ENCODE peak calls at places on chromosomes 1 and 21, in six cellular contexts. One of them, this sample, is unnamed.

GRCh38 chr1:69139007-69139406 is 428.7 kb upstream of the LRRC7 start:
- DNase-seq in mesenchymal stem cell: no peak
- DNase-seq in H9: no peak
- DNase-seq in trophoblast cell: no peak
- DNase-seq in IMR-90: no peak
- DNase-seq in H1: no peak
- DNase-seq in this sample: no peak

GRCh38 chr1:95094923-95095322 is 22.2 kb upstream of the ALG14 start:
- DNase-seq in trophoblast cell: no peak
- DNase-seq in IMR-90: no peak
- DNase-seq in H1: no peak
- DNase-seq in H9: no peak
- DNase-seq in mesenchymal stem cell: no peak
- DNase-seq in this sample: no peak

GRCh38 chr1:189803364-189803763 is 674.3 kb downstream of the BRINP3 start:
- DNase-seq in mesenchymal stem cell: no peak
- DNase-seq in trophoblast cell: no peak
- DNase-seq in H1: no peak
- DNase-seq in IMR-90: no peak
- DNase-seq in H9: no peak
- DNase-seq in this sample: no peak

GRCh38 chr1:6009120-6010040 is 17.2 kb upstream of the NPHP4 start:
- DNase-seq in H1: no peak
- DNase-seq in trophoblast cell: no peak
- DNase-seq in mesenchymal stem cell: no peak
- DNase-seq in H9: no peak
- DNase-seq in IMR-90: no peak
- DNase-seq in this sample: no peak

GRCh38 chr1:87292684-87293493 is 35.8 kb upstream of the LMO4 start:
- DNase-seq in IMR-90: peak; percentile 65
- DNase-seq in H9: peak; percentile 50
- DNase-seq in mesenchymal stem cell: peak; percentile 62
- DNase-seq in H1: peak; percentile 7
- DNase-seq in trophoblast cell: peak; percentile 92
- DNase-seq in this sample: peak; percentile 82

GRCh38 chr1:52970149-52970548 is 43.1 kb downstream of the SCP2 start:
- DNase-seq in mesenchymal stem cell: peak; percentile 26
- DNase-seq in trophoblast cell: no peak
- DNase-seq in IMR-90: peak; percentile 20
- DNase-seq in H1: no peak
- DNase-seq in H9: peak; percentile 51
- DNase-seq in this sample: no peak

GRCh38 chr21:43916691-43917514 is 51.9 kb downstream of the AGPAT3 start:
- DNase-seq in H1: no peak
- DNase-seq in trophoblast cell: no peak
- DNase-seq in mesenchymal stem cell: no peak
- DNase-seq in IMR-90: peak; percentile 21
- DNase-seq in H9: no peak
- DNase-seq in this sample: no peak

GRCh38 chr1:5273280-5274003 is 619.0 kb downstream of the AJAP1 start:
- DNase-seq in H1: no peak
- DNase-seq in IMR-90: no peak
- DNase-seq in mesenchymal stem cell: no peak
- DNase-seq in trophoblast cell: no peak
- DNase-seq in H9: no peak
- DNase-seq in this sample: no peak

GRCh38 chr1:170168263-170168662 is 22.5 kb downstream of the NTMT2 start:
- DNase-seq in mesenchymal stem cell: peak; percentile 53
- DNase-seq in trophoblast cell: peak; percentile 18
- DNase-seq in IMR-90: peak; percentile 64
- DNase-seq in H9: no peak
- DNase-seq in H1: no peak
- DNase-seq in this sample: no peak

GRCh38 chr1:25037174-25038074 is 107.3 kb upstream of the RUNX3 start:
- DNase-seq in H1: no peak
- DNase-seq in H9: peak; percentile 69
- DNase-seq in mesenchymal stem cell: peak; percentile 49
- DNase-seq in trophoblast cell: peak; percentile 72
- DNase-seq in IMR-90: peak; percentile 13
- DNase-seq in this sample: no peak

GRCh38 chr1:38050397-38051141 is 4.0 kb upstream of the POU3F1 start:
- DNase-seq in H1: no peak
- DNase-seq in mesenchymal stem cell: no peak
- DNase-seq in IMR-90: peak; percentile 23
- DNase-seq in trophoblast cell: no peak
- DNase-seq in H9: no peak
- DNase-seq in this sample: no peak

GRCh38 chr1:66685670-66686069 is 66.6 kb upstream of the DYNLT5 start:
- DNase-seq in H9: no peak
- DNase-seq in trophoblast cell: peak; percentile 19
- DNase-seq in H1: no peak
- DNase-seq in mesenchymal stem cell: no peak
- DNase-seq in IMR-90: peak; percentile 38
- DNase-seq in this sample: no peak

GRCh38 chr1:160167580-160167979 is 16.2 kb downstream of the ATP1A4 start:
- DNase-seq in IMR-90: peak; percentile 11
- DNase-seq in H1: no peak
- DNase-seq in mesenchymal stem cell: no peak
- DNase-seq in H9: no peak
- DNase-seq in trophoblast cell: peak; percentile 9
- DNase-seq in this sample: no peak

GRCh38 chr1:89900791-89901708 is 80.2 kb downstream of the LRRC8D start:
- DNase-seq in mesenchymal stem cell: no peak
- DNase-seq in trophoblast cell: no peak
- DNase-seq in H1: no peak
- DNase-seq in IMR-90: no peak
- DNase-seq in H9: no peak
- DNase-seq in this sample: no peak

GRCh38 chr1:192161974-192162373 is 3.7 kb downstream of the RGS18 start:
- DNase-seq in trophoblast cell: no peak
- DNase-seq in mesenchymal stem cell: no peak
- DNase-seq in IMR-90: no peak
- DNase-seq in H1: no peak
- DNase-seq in H9: no peak
- DNase-seq in this sample: no peak

GRCh38 chr21:28644762-28645161 is 347.9 kb downstream of the LTN1 start:
- DNase-seq in IMR-90: no peak
- DNase-seq in H9: no peak
- DNase-seq in trophoblast cell: peak; percentile 97
- DNase-seq in H1: no peak
- DNase-seq in mesenchymal stem cell: no peak
- DNase-seq in this sample: no peak

GRCh38 chr1:223137402-223138100 is 5.5 kb downstream of the TLR5 start:
- DNase-seq in H1: no peak
- DNase-seq in H9: no peak
- DNase-seq in trophoblast cell: peak; percentile 67
- DNase-seq in IMR-90: peak; percentile 39
- DNase-seq in mesenchymal stem cell: peak; percentile 75
- DNase-seq in this sample: no peak

GRCh38 chr1:17999884-18000283 is 107.7 kb upstream of the IGSF21 start:
- DNase-seq in mesenchymal stem cell: no peak
- DNase-seq in IMR-90: no peak
- DNase-seq in H9: no peak
- DNase-seq in trophoblast cell: no peak
- DNase-seq in H1: no peak
- DNase-seq in this sample: no peak

GRCh38 chr1:11307837-11308236 is 34.8 kb downstream of the UBIAD1 start:
- DNase-seq in trophoblast cell: no peak
- DNase-seq in H9: no peak
- DNase-seq in mesenchymal stem cell: no peak
- DNase-seq in IMR-90: peak; percentile 7
- DNase-seq in H1: no peak
- DNase-seq in this sample: no peak

DNA sequence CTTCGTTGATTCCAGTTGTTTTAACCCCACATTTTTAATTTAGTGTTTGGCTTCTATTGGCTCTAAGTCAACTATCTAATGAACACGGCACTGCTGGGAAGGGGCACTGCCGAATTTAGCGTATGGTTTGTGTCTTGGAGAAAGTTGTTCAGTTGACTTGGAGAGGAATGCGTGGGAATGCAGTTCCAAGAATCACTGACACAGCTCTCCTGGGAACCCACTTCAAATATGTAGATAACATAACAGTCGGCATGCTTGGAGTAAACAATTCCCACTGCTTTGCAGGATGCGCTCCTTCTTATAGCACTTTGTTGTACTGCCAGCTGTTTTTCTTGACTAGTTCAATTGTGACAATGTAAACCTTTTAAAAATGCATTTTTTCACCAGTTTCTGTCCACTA is 104.3 kb downstream of the RYR2 start:
- DNase-seq in mesenchymal stem cell: peak; percentile 73
- DNase-seq in H9: no peak
- DNase-seq in H1: no peak
- DNase-seq in trophoblast cell: peak; percentile 2
- DNase-seq in IMR-90: peak; percentile 16
- DNase-seq in this sample: no peak
- H3K14ac ChIP-seq in mesenchymal stem cell: no peak overlapping the region
- H3K14ac ChIP-seq in H9: no peak overlapping the region
- H3K14ac ChIP-seq in H1: no peak overlapping the region
- H3K14ac ChIP-seq in trophoblast cell: no peak overlapping the region
- H3K14ac ChIP-seq in IMR-90: no peak overlapping the region
- H3K14ac ChIP-seq in this sample: no peak overlapping the region

GRCh38 chr1:82073659-82074058 is 272.9 kb downstream of the ADGRL2 start:
- DNase-seq in IMR-90: no peak
- DNase-seq in trophoblast cell: no peak
- DNase-seq in H1: no peak
- DNase-seq in mesenchymal stem cell: no peak
- DNase-seq in H9: no peak
- DNase-seq in this sample: no peak
- H3K4ac ChIP-seq in IMR-90: no peak overlapping the region
- H3K4ac ChIP-seq in trophoblast cell: no peak overlapping the region
- H3K4ac ChIP-seq in H1: no peak overlapping the region
- H3K4ac ChIP-seq in mesenchymal stem cell: no peak overlapping the region
- H3K4ac ChIP-seq in H9: no peak overlapping the region
- H3K4ac ChIP-seq in this sample: no peak overlapping the region

DNA sequence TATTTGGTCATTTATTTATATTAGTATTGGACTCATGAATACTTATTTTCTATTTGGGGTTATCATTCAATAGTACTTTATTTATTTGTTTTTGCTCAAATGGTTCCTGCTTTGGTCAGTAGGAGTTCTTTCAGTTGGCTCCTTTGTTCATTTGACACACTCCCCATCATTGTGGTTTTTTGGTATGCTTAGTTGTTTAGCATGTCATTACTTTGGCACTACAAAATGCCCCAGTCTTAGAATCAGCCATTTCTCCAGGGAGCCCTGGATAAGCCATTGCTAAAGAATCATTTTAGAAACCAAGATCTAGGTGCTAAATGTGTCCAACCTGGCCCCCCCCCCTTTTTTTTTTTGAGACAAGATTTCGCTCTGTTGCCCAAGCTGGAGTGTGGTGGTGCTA is 61.7 kb upstream of the MRPS6 start:
- DNase-seq in mesenchymal stem cell: no peak
- DNase-seq in H1: no peak
- DNase-seq in H9: no peak
- DNase-seq in IMR-90: no peak
- DNase-seq in trophoblast cell: no peak
- DNase-seq in this sample: no peak
- H3K4me1 ChIP-seq in mesenchymal stem cell: no peaks in the 10 kb centered on the region
- H3K4me1 ChIP-seq in H1: no peaks in the 10 kb centered on the region
- H3K4me1 ChIP-seq in H9: no peaks in the 10 kb centered on the region
- H3K4me1 ChIP-seq in IMR-90: no peaks in the 10 kb centered on the region
- H3K4me1 ChIP-seq in trophoblast cell: no peaks in the 10 kb centered on the region
- H3K4me1 ChIP-seq in this sample: no peaks in the 10 kb centered on the region

DNA sequence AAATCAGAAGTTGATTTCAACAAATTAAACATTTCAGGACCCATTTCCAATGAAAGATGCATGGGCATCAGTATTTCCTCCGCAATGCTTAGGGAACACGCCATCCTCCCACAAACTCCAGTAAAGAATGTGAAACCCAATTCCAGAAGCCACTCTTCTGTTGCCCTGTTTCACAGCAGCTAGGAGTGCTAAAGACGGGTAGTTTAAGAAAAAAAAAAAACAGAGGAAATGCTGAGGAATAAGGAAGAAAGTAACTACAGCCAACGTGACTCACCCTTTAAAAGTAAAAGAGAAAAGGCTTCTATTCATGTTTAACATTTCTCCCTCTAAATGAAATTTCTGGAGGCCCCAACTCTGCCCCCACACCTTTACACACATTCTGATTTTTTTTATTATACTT is 75.3 kb downstream of the HIVEP3 start:
- DNase-seq in trophoblast cell: no peak
- DNase-seq in IMR-90: peak; percentile 77
- DNase-seq in H9: no peak
- DNase-seq in mesenchymal stem cell: peak; percentile 62
- DNase-seq in H1: no peak
- DNase-seq in this sample: no peak
- H3K14ac ChIP-seq in trophoblast cell: no peak overlapping the region
- H3K14ac ChIP-seq in IMR-90: no peak overlapping the region
- H3K14ac ChIP-seq in H9: no peak overlapping the region
- H3K14ac ChIP-seq in mesenchymal stem cell: no peak overlapping the region
- H3K14ac ChIP-seq in H1: no peak overlapping the region
- H3K14ac ChIP-seq in this sample: no peak overlapping the region

DNA sequence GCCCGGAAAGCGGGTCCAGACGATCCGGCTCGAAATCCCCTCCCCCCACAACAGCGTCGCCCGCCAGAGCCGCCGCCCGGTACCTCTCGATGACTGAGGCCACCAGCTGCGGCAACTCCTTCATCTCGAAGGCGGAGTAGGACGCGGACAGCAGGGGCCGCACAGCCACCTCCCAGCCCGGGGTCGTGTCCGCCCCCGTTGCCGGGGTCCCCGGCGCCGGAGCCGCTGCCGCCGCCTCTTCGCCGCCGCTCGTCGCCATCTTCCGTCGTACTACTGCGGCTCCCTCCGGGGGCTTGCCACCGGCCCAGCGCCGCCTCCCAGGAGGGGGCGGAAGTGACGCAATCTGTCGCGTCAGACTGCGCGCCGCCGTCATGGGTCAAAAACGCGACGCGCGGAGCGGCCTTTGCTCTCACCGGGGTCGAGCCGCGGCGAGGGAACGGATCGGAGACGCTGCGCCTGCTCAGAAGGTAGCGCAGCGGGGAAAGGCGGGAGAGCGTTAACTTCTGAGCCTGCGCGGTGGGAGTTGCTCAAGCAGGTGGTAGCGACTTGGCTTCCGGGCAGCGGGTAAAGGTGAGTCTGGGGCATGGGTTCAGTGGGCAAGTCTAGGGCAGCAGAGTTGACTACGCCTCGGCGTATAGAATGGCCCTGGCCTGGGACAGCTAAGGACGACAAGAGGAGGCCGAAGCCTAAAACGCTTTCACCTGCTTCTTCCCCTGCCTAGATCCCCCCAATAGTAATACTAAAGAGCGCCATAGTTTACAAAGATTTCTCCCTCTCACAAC is at the start of gene UBR4:
- DNase-seq in trophoblast cell: peak; percentile 99
- DNase-seq in mesenchymal stem cell: peak; percentile 96
- DNase-seq in H1: peak; percentile 83
- DNase-seq in H9: peak; percentile 96
- DNase-seq in IMR-90: peak; percentile 95
- DNase-seq in this sample: peak; percentile 96
- H3K4ac ChIP-seq in trophoblast cell: peak within 1 kb of the TSS; percentile 96
- H3K4ac ChIP-seq in mesenchymal stem cell: peak within 1 kb of the TSS; percentile 79
- H3K4ac ChIP-seq in H1: peak within 1 kb of the TSS; percentile 33
- H3K4ac ChIP-seq in H9: no peak within 1 kb of the TSS
- H3K4ac ChIP-seq in IMR-90: peak within 1 kb of the TSS; percentile 66
- H3K4ac ChIP-seq in this sample: no peak within 1 kb of the TSS

This sample was measured in neuronal stem cell.